ENCODE peak calls at places on chromosomes 3 and 15, in five cellular contexts. One of them, this sample, is unnamed. For H3K36me3, the result is how much of the 10 kb centered on the place peaks cover.

GRCh38 chr3:39148116-39149058 is 5.0 kb downstream of the CSRNP1 start:
- DNase-seq in tibial artery: no peak
- DNase-seq in transverse colon: peak
- DNase-seq in neuronal stem cell: no peak
- DNase-seq in H1: no peak
- DNase-seq in this sample: no peak

GRCh38 chr15:68797157-68797556 is 23.5 kb downstream of the ANP32A start:
- DNase-seq in tibial artery: no peak
- DNase-seq in transverse colon: no peak
- DNase-seq in neuronal stem cell: no peak
- DNase-seq in H1: no peak
- DNase-seq in this sample: no peak

GRCh38 chr15:99059010-99059981 is 45.6 kb upstream of the SYNM start:
- DNase-seq in tibial artery: peak
- DNase-seq in transverse colon: peak
- DNase-seq in neuronal stem cell: peak
- DNase-seq in H1: peak
- DNase-seq in this sample: peak

GRCh38 chr3:194989251-194989650 is 281.7 kb downstream of the XXYLT1 start:
- DNase-seq in tibial artery: no peak
- DNase-seq in transverse colon: no peak
- DNase-seq in neuronal stem cell: no peak
- DNase-seq in H1: peak
- DNase-seq in this sample: no peak

GRCh38 chr15:39118510-39118909 is 462.4 kb upstream of the THBS1 start:
- DNase-seq in tibial artery: no peak
- DNase-seq in transverse colon: no peak
- DNase-seq in neuronal stem cell: no peak
- DNase-seq in H1: no peak
- DNase-seq in this sample: no peak

GRCh38 chr3:39090922-39091321 is 16.5 kb downstream of the GORASP1 start:
- DNase-seq in tibial artery: no peak
- DNase-seq in transverse colon: no peak
- DNase-seq in neuronal stem cell: no peak
- DNase-seq in H1: peak
- DNase-seq in this sample: no peak

GRCh38 chr3:53328750-53329149 is 18.6 kb downstream of the DCP1A start:
- DNase-seq in tibial artery: no peak
- DNase-seq in transverse colon: no peak
- DNase-seq in neuronal stem cell: no peak
- DNase-seq in H1: no peak
- DNase-seq in this sample: no peak

GRCh38 chr15:22884344-22884743 is 45.9 kb downstream of the NIPA2 start:
- DNase-seq in tibial artery: no peak
- DNase-seq in transverse colon: no peak
- DNase-seq in neuronal stem cell: no peak
- DNase-seq in H1: no peak
- DNase-seq in this sample: no peak

GRCh38 chr3:36514171-36514570 is 133.9 kb downstream of the STAC start:
- DNase-seq in tibial artery: no peak
- DNase-seq in transverse colon: no peak
- DNase-seq in neuronal stem cell: no peak
- DNase-seq in H1: no peak
- DNase-seq in this sample: no peak

GRCh38 chr15:48963524-48964113 is at the start of gene SHC4:
- DNase-seq in tibial artery: peak
- DNase-seq in transverse colon: peak
- DNase-seq in neuronal stem cell: peak
- DNase-seq in H1: no peak
- DNase-seq in this sample: peak

GRCh38 chr3:38960953-38961622 is 90.7 kb downstream of the SCN11A start:
- DNase-seq in tibial artery: peak
- DNase-seq in transverse colon: peak
- DNase-seq in neuronal stem cell: peak
- DNase-seq in H1: peak
- DNase-seq in this sample: peak

GRCh38 chr3:195035345-195036202 is 235.4 kb downstream of the XXYLT1 start:
- DNase-seq in tibial artery: no peak
- DNase-seq in transverse colon: no peak
- DNase-seq in neuronal stem cell: no peak
- DNase-seq in H1: peak
- DNase-seq in this sample: peak

GRCh38 chr15:65384505-65384894 is 6.7 kb upstream of the IGDCC3 start:
- DNase-seq in tibial artery: no peak
- DNase-seq in transverse colon: no peak
- DNase-seq in neuronal stem cell: no peak
- DNase-seq in H1: no peak
- DNase-seq in this sample: no peak

GRCh38 chr3:111751961-111752360 is 107.1 kb upstream of the PHLDB2 start:
- DNase-seq in tibial artery: no peak
- DNase-seq in transverse colon: no peak
- DNase-seq in neuronal stem cell: no peak
- DNase-seq in H1: no peak
- DNase-seq in this sample: no peak

GRCh38 chr3:38843898-38844297 is 27.9 kb upstream of the SCN10A start:
- DNase-seq in tibial artery: no peak
- DNase-seq in transverse colon: no peak
- DNase-seq in neuronal stem cell: peak
- DNase-seq in H1: no peak
- DNase-seq in this sample: no peak

GRCh38 chr15:27706300-27706699 is 392.8 kb downstream of the OCA2 start:
- DNase-seq in tibial artery: no peak
- DNase-seq in transverse colon: no peak
- DNase-seq in neuronal stem cell: no peak
- DNase-seq in H1: no peak
- DNase-seq in this sample: no peak

GRCh38 chr15:43527802-43528541 is 10.6 kb downstream of the MAP1A start:
- DNase-seq in tibial artery: no peak
- DNase-seq in transverse colon: no peak
- DNase-seq in neuronal stem cell: no peak
- DNase-seq in H1: no peak
- DNase-seq in this sample: no peak

GRCh38 chr3:191070201-191070600 is 128.8 kb upstream of the OSTN start:
- DNase-seq in tibial artery: no peak
- DNase-seq in transverse colon: no peak
- DNase-seq in neuronal stem cell: no peak
- DNase-seq in H1: no peak
- DNase-seq in this sample: no peak

GRCh38 chr15:31216210-31216911 is 110.3 kb upstream of the KLF13 start:
- DNase-seq in tibial artery: peak
- DNase-seq in transverse colon: peak
- DNase-seq in neuronal stem cell: peak
- DNase-seq in H1: peak
- DNase-seq in this sample: peak

GRCh38 chr3:161420746-161421145 is 49.4 kb upstream of the SPTSSB start:
- DNase-seq in tibial artery: no peak
- DNase-seq in transverse colon: no peak
- DNase-seq in neuronal stem cell: peak
- DNase-seq in H1: no peak
- DNase-seq in this sample: no peak

GRCh38 chr15:45855210-45855906 is 220.5 kb downstream of the SQOR start:
- DNase-seq in tibial artery: no peak
- DNase-seq in transverse colon: no peak
- DNase-seq in neuronal stem cell: no peak
- DNase-seq in H1: no peak
- DNase-seq in this sample: no peak

GRCh38 chr15:67072442-67072841 is 7.0 kb downstream of the SMAD3 start:
- DNase-seq in tibial artery: no peak
- DNase-seq in transverse colon: no peak
- DNase-seq in neuronal stem cell: no peak
- DNase-seq in H1: no peak
- DNase-seq in this sample: no peak

GRCh38 chr15:67076147-67076843 is 10.9 kb downstream of the SMAD3 start:
- DNase-seq in tibial artery: no peak
- DNase-seq in transverse colon: no peak
- DNase-seq in neuronal stem cell: no peak
- DNase-seq in H1: no peak
- DNase-seq in this sample: no peak

GRCh38 chr15:67077641-67078215 is 12.3 kb downstream of the SMAD3 start:
- DNase-seq in tibial artery: no peak
- DNase-seq in transverse colon: peak
- DNase-seq in neuronal stem cell: no peak
- DNase-seq in H1: no peak
- DNase-seq in this sample: no peak

GRCh38 chr15:67072951-67073350 is 7.5 kb downstream of the SMAD3 start:
- DNase-seq in tibial artery: no peak
- DNase-seq in transverse colon: no peak
- DNase-seq in neuronal stem cell: no peak
- DNase-seq in H1: no peak
- DNase-seq in this sample: no peak

DNA sequence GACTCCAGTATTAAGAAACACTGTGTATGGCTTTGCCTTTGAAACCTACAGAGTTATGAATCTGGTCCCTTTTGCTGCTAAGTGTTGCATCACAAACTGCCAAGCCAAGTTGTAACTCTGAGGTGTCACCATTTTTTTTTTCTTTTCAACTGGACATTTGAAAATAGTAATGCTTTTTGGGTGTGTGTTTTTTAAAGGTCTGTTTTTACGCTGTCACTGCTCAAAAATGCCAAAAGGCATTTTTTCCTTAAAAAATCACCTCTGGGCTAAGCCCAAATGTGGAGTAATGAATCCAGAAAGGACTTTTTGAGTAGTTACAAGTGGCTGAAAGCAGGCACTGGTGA is 9.5 kb downstream of the SMAD3 start:
- DNase-seq in tibial artery: no peak
- DNase-seq in transverse colon: no peak
- DNase-seq in neuronal stem cell: no peak
- DNase-seq in H1: no peak
- DNase-seq in this sample: no peak
- H3K4me3 ChIP-seq in tibial artery: no peak
- H3K4me3 ChIP-seq in transverse colon: no peak
- H3K4me3 ChIP-seq in neuronal stem cell: no peak
- H3K4me3 ChIP-seq in H1: no peak
- H3K4me3 ChIP-seq in this sample: no peak

GRCh38 chr3:79041621-79042020 is 726.2 kb downstream of the ROBO1 start:
- DNase-seq in tibial artery: no peak
- DNase-seq in transverse colon: no peak
- DNase-seq in neuronal stem cell: no peak
- DNase-seq in H1: no peak
- DNase-seq in this sample: no peak
- H3K36me3 ChIP-seq in tibial artery: under half
- H3K36me3 ChIP-seq in transverse colon: under half
- H3K36me3 ChIP-seq in neuronal stem cell: under half
- H3K36me3 ChIP-seq in H1: under half
- H3K36me3 ChIP-seq in this sample: under half

DNA sequence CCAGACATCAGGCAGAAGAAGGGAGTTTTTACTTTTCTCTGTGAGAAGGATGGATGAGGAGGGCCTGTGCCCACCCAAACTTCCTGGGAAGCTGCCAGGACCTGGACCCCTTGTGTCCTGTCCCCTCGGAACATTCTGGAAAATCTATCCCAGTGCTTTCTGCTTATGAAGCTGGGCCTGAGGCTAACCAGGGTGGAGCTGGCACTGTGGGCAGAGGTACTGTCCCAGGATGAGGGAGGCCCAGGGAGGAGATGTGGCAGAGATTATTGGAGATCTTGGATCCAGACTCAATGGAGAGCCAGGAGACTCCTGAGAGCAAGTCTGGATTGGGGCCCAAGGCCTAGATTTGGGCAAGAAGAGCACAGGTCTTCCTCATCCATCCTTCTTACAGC is 44.4 kb downstream of the SPSB4 start:
- DNase-seq in tibial artery: no peak
- DNase-seq in transverse colon: no peak
- DNase-seq in neuronal stem cell: no peak
- DNase-seq in H1: no peak
- DNase-seq in this sample: no peak
- H3K4me3 ChIP-seq in tibial artery: no peak
- H3K4me3 ChIP-seq in transverse colon: no peak
- H3K4me3 ChIP-seq in neuronal stem cell: no peak
- H3K4me3 ChIP-seq in H1: no peak
- H3K4me3 ChIP-seq in this sample: no peak

GRCh38 chr3:30658328-30659052 is 52.1 kb downstream of the TGFBR2 start:
- DNase-seq in tibial artery: no peak
- DNase-seq in transverse colon: no peak
- DNase-seq in neuronal stem cell: no peak
- DNase-seq in H1: no peak
- DNase-seq in this sample: no peak

GRCh38 chr3:30660128-30660525 is 53.7 kb downstream of the TGFBR2 start:
- DNase-seq in tibial artery: no peak
- DNase-seq in transverse colon: no peak
- DNase-seq in neuronal stem cell: no peak
- DNase-seq in H1: no peak
- DNase-seq in this sample: no peak

GRCh38 chr3:30660656-30661055 is 54.3 kb downstream of the TGFBR2 start:
- DNase-seq in tibial artery: no peak
- DNase-seq in transverse colon: no peak
- DNase-seq in neuronal stem cell: no peak
- DNase-seq in H1: no peak
- DNase-seq in this sample: no peak

GRCh38 chr3:30657914-30658313 is 51.5 kb downstream of the TGFBR2 start:
- DNase-seq in tibial artery: no peak
- DNase-seq in transverse colon: no peak
- DNase-seq in neuronal stem cell: no peak
- DNase-seq in H1: no peak
- DNase-seq in this sample: no peak

GRCh38 chr3:30659270-30660127 is 53.1 kb downstream of the TGFBR2 start:
- DNase-seq in tibial artery: no peak
- DNase-seq in transverse colon: no peak
- DNase-seq in neuronal stem cell: no peak
- DNase-seq in H1: no peak
- DNase-seq in this sample: no peak
- H3K36me3 ChIP-seq in tibial artery: under half
- H3K36me3 ChIP-seq in transverse colon: under half
- H3K36me3 ChIP-seq in neuronal stem cell: under half
- H3K36me3 ChIP-seq in H1: under half
- H3K36me3 ChIP-seq in this sample: under half

DNA sequence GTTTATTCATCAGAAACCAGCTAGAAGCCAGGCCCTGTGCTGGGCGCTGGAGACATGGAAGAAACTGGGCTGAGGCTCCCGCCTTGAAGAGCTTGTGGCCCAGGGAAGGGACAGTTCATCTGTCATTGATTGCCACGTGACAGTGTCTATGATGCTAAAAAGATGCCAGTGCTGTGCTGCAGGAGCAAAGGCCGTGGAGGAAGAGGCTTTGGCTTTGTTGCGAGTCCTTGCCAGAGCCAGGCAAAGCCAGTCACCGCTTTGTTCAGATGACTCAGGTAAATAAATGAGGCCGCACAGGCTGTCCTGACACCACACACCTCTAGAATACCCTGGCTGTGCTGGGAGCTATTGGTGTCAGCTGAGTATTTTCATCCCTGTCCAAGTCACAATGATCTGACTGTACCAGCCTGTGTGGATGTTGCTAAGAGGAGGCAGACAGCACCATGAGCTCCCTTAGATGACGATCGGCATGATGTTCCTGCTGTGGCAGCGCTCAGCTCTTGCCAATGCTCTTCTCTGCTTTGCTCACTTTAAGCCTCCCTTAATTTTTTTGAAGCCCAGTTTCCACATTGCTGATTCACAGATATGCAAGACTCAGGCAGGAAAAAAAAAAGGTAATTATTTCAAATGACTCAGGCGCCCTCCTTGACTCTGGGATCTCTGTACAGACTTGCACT is 77.5 kb downstream of the CCNL1 start:
- DNase-seq in tibial artery: no peak
- DNase-seq in transverse colon: no peak
- DNase-seq in neuronal stem cell: no peak
- DNase-seq in H1: no peak
- DNase-seq in this sample: no peak
- H3K4me3 ChIP-seq in tibial artery: no peak
- H3K4me3 ChIP-seq in transverse colon: no peak
- H3K4me3 ChIP-seq in neuronal stem cell: no peak
- H3K4me3 ChIP-seq in H1: no peak
- H3K4me3 ChIP-seq in this sample: no peak

This sample was measured in uterus.